ENCODE peak calls at places on chromosomes 6 and 20, in six cellular contexts. One of them, this sample, is unnamed.

GRCh38 chr6:160202411-160202810 is 56.2 kb downstream of the SLC22A2 start:
- DNase-seq in GM12878: no peak
- DNase-seq in upper lobe of left lung: no peak
- DNase-seq in suprapubic skin: no peak
- DNase-seq in K562: no peak
- DNase-seq in stomach: no peak
- DNase-seq in this sample: no peak

GRCh38 chr20:63433756-63434531 is 38.5 kb downstream of the KCNQ2 start:
- DNase-seq in stomach: no peak
- DNase-seq in GM12878: no peak
- DNase-seq in suprapubic skin: no peak
- DNase-seq in K562: no peak
- DNase-seq in upper lobe of left lung: peak; percentile 73
- DNase-seq in this sample: no peak

GRCh38 chr20:37518606-37519507 is 2.2 kb upstream of the NNAT start:
- DNase-seq in suprapubic skin: no peak
- DNase-seq in K562: no peak
- DNase-seq in stomach: peak; percentile 35
- DNase-seq in upper lobe of left lung: peak; percentile 73
- DNase-seq in GM12878: no peak
- DNase-seq in this sample: peak; percentile 30

GRCh38 chr6:114315841-114316595 is 26.8 kb downstream of the HS3ST5 start:
- DNase-seq in K562: no peak
- DNase-seq in suprapubic skin: no peak
- DNase-seq in upper lobe of left lung: no peak
- DNase-seq in GM12878: no peak
- DNase-seq in stomach: no peak
- DNase-seq in this sample: no peak

GRCh38 chr6:129801909-129802308 is 59.2 kb downstream of the TMEM244 start:
- DNase-seq in K562: no peak
- DNase-seq in suprapubic skin: no peak
- DNase-seq in GM12878: no peak
- DNase-seq in upper lobe of left lung: no peak
- DNase-seq in stomach: no peak
- DNase-seq in this sample: peak; percentile 21

GRCh38 chr6:151413372-151414145 is 22.2 kb upstream of the ZBTB2 start:
- DNase-seq in stomach: no peak
- DNase-seq in GM12878: no peak
- DNase-seq in upper lobe of left lung: no peak
- DNase-seq in suprapubic skin: no peak
- DNase-seq in K562: no peak
- DNase-seq in this sample: no peak

GRCh38 chr6:63785006-63785405 is 149.4 kb downstream of the PHF3 start:
- DNase-seq in stomach: no peak
- DNase-seq in upper lobe of left lung: no peak
- DNase-seq in GM12878: no peak
- DNase-seq in K562: no peak
- DNase-seq in suprapubic skin: no peak
- DNase-seq in this sample: no peak

GRCh38 chr20:22918286-22918983 is 116.7 kb upstream of the SSTR4 start:
- DNase-seq in suprapubic skin: no peak
- DNase-seq in upper lobe of left lung: no peak
- DNase-seq in GM12878: no peak
- DNase-seq in stomach: no peak
- DNase-seq in K562: no peak
- DNase-seq in this sample: no peak

GRCh38 chr20:48155231-48155630 is 369.9 kb upstream of the SULF2 start:
- DNase-seq in suprapubic skin: no peak
- DNase-seq in K562: no peak
- DNase-seq in GM12878: no peak
- DNase-seq in stomach: no peak
- DNase-seq in upper lobe of left lung: no peak
- DNase-seq in this sample: no peak

GRCh38 chr20:59790388-59790787 is 143.0 kb downstream of the SYCP2 start:
- DNase-seq in upper lobe of left lung: no peak
- DNase-seq in K562: no peak
- DNase-seq in GM12878: no peak
- DNase-seq in stomach: no peak
- DNase-seq in suprapubic skin: no peak
- DNase-seq in this sample: no peak

GRCh38 chr6:106167105-106167814 is 81.1 kb downstream of the PRDM1 start:
- DNase-seq in K562: no peak
- DNase-seq in upper lobe of left lung: no peak
- DNase-seq in stomach: no peak
- DNase-seq in suprapubic skin: no peak
- DNase-seq in GM12878: peak; percentile 93
- DNase-seq in this sample: no peak

GRCh38 chr6:137709424-137710281 is 157.4 kb upstream of the TNFAIP3 start:
- DNase-seq in suprapubic skin: no peak
- DNase-seq in upper lobe of left lung: no peak
- DNase-seq in stomach: no peak
- DNase-seq in GM12878: no peak
- DNase-seq in K562: no peak
- DNase-seq in this sample: no peak

GRCh38 chr6:117555262-117555849 is 47.0 kb downstream of the GOPC start:
- DNase-seq in GM12878: no peak
- DNase-seq in upper lobe of left lung: no peak
- DNase-seq in stomach: no peak
- DNase-seq in K562: no peak
- DNase-seq in suprapubic skin: no peak
- DNase-seq in this sample: no peak

GRCh38 chr6:117549606-117550005 is 52.7 kb downstream of the GOPC start:
- DNase-seq in stomach: no peak
- DNase-seq in GM12878: no peak
- DNase-seq in K562: no peak
- DNase-seq in upper lobe of left lung: no peak
- DNase-seq in suprapubic skin: no peak
- DNase-seq in this sample: no peak

GRCh38 chr6:117550618-117551242 is 51.6 kb downstream of the GOPC start:
- DNase-seq in GM12878: no peak
- DNase-seq in stomach: no peak
- DNase-seq in suprapubic skin: no peak
- DNase-seq in upper lobe of left lung: no peak
- DNase-seq in K562: no peak
- DNase-seq in this sample: no peak

GRCh38 chr6:117550078-117550600 is 52.2 kb downstream of the GOPC start:
- DNase-seq in GM12878: no peak
- DNase-seq in suprapubic skin: no peak
- DNase-seq in stomach: no peak
- DNase-seq in K562: no peak
- DNase-seq in upper lobe of left lung: no peak
- DNase-seq in this sample: no peak

DNA sequence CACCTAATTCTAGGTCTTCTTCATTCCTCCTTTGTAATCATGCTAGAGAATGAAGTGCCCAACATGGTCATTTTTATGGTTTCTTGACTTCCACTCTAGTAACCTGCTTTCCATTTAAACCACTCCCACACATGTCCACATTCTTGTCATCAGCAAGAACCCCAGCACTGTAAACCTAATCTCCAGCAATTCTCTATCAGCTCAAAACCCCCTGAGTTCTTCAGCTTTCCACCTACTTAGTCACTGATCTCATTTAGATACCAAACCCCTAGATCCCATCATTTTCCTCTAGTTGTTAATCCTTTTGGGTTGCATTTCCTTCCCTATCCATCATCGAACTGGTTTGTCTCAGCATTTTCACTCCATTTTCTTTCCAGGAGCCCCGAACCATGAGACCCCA is 49.7 kb downstream of the GOPC start:
- DNase-seq in suprapubic skin: no peak
- DNase-seq in upper lobe of left lung: no peak
- DNase-seq in K562: no peak
- DNase-seq in stomach: no peak
- DNase-seq in GM12878: no peak
- DNase-seq in this sample: no peak
- H3K4me1 ChIP-seq in suprapubic skin: peaks cover 11% of the 10 kb centered on the region
- H3K4me1 ChIP-seq in upper lobe of left lung: peaks cover 17% of the 10 kb centered on the region
- H3K4me1 ChIP-seq in K562: peaks cover 14% of the 10 kb centered on the region
- H3K4me1 ChIP-seq in stomach: peaks cover 7% of the 10 kb centered on the region
- H3K4me1 ChIP-seq in GM12878: peaks cover 13% of the 10 kb centered on the region
- H3K4me1 ChIP-seq in this sample: peaks cover 7% of the 10 kb centered on the region

DNA sequence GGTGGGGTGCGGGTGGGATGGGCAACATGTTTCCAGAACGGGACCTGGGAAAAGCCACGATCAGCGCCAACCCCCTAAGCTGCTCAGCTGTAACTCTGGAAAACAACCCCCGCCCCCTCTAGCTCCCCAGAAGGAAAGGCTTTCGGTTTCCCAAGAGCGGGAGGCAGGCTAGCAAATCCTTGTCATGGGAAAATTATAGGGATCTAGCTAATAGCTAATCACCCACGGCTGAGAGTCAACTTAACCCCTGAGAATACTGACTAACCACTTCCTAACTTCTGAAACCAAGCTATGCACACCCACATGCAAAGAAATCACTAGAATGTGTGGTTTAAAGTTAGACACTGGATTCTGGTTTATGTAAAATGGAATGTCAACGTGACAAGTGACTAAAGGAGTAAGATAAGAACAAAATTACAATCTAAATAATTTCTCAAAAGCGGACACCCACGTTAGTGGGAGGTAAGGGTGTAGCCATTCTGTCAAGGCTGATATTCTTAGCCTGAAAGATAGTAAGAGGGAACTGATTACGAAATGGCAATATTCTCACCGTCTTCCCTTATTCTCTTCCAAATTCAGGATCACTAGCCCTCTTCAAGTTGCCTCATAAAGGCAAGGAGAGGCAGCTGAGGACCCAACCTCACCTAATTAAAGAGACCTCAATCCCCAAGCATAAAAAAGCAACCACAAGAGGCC is 20.1 kb downstream of the JAG1 start:
- DNase-seq in stomach: no peak
- DNase-seq in GM12878: peak; percentile 50
- DNase-seq in K562: no peak
- DNase-seq in suprapubic skin: no peak
- DNase-seq in upper lobe of left lung: no peak
- DNase-seq in this sample: peak; percentile 41
- TF ChIP-seq POLR2AphosphoS5 in stomach: no peak
- TF ChIP-seq POLR2AphosphoS5 in GM12878: no peak
- TF ChIP-seq POLR2AphosphoS5 in K562: no peak
- TF ChIP-seq POLR2AphosphoS5 in suprapubic skin: no peak
- TF ChIP-seq POLR2AphosphoS5 in upper lobe of left lung: no peak
- TF ChIP-seq POLR2AphosphoS5 in this sample: no peak

DNA sequence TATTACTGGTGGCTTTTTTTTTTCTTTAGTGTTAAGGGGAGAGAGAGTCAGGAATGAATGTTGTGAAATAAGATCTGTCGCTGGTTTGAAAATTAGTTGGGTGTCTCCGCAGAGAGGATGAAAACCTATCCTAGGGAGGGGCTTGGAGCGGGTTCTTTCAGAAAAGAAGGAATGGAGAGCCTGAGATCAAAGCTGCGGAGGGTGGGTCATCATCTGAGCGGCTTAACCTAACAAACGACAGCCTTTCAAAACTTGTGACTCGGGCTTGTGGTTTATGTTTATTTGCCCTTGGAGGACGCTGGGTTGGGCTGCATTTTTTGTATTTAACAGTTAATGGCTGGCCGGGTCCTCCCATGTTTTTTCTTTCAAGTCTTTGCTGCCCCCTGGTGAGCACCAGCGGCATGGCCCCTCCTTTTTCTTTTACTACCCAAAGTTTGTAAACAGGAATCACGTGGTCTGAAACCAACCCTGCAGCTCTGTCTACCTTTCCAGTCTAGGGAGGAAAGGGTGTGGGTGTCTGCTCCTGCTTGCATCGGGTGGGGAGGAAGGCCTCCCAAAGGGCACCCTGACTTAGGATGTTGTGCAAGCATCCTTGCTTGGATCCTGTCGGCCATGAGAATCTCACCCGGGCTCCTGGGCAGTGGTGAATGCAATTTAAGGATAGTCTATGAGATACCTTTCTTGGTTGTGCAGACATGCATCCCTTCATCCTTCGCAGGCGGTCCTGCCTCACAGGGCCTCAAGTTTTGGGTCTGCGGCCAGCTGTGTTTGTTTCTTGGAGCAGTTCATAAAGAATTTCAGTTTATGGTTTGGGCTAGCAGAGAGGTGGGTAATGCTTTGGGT is 2.2 kb downstream of the PIM1 start:
- DNase-seq in K562: peak; percentile 80
- DNase-seq in stomach: peak; percentile 94
- DNase-seq in upper lobe of left lung: no peak
- DNase-seq in suprapubic skin: peak; percentile 93
- DNase-seq in GM12878: peak; percentile 60
- DNase-seq in this sample: peak; percentile 94
- TF ChIP-seq EP300 in K562: peak; percentile 67
- TF ChIP-seq EP300 in stomach: no peak
- TF ChIP-seq EP300 in upper lobe of left lung: no peak
- TF ChIP-seq EP300 in suprapubic skin: no peak
- TF ChIP-seq EP300 in GM12878: no peak
- TF ChIP-seq EP300 in this sample: no peak

DNA sequence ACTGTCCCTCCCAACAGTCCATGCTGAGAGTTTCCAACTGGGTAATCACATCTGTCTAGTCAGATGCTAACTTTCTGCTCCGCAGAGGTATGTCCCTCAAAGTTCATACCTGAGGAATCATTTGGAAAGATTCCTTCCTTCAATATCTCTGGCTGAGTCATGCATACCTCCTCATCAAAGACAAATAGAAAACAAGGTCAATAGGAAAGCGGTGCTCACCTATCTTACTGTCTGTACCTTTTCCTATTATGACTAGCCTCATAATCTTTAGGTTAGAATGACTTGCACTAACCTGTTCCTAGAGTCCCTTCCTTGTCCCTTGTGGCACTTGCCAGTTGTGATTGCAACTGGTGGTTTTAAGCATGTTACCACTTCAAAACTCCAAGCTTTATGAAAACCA is 78.2 kb upstream of the PTPRK start:
- DNase-seq in stomach: no peak
- DNase-seq in K562: no peak
- DNase-seq in GM12878: no peak
- DNase-seq in suprapubic skin: no peak
- DNase-seq in upper lobe of left lung: no peak
- DNase-seq in this sample: no peak
- H3K4me1 ChIP-seq in stomach: no peaks in the 10 kb centered on the region
- H3K4me1 ChIP-seq in K562: no peaks in the 10 kb centered on the region
- H3K4me1 ChIP-seq in GM12878: no peaks in the 10 kb centered on the region
- H3K4me1 ChIP-seq in suprapubic skin: peaks cover 42% of the 10 kb centered on the region
- H3K4me1 ChIP-seq in upper lobe of left lung: no peaks in the 10 kb centered on the region
- H3K4me1 ChIP-seq in this sample: no peaks in the 10 kb centered on the region

This sample was measured in transverse colon.